ENCODE peak calls at places on chromosomes 5 and 9, in four cellular contexts. One of them, this sample, is unnamed.

GRCh38 chr5:138655530-138656245 is 80.5 kb upstream of the HSPA9 start:
- DNase-seq in NT2/D1: no peak
- DNase-seq in transverse colon: no peak
- DNase-seq in KBM-7: no peak
- DNase-seq in this sample: no peak

GRCh38 chr5:174386306-174386705 is 338.1 kb upstream of the MSX2 start:
- DNase-seq in KBM-7: no peak
- DNase-seq in transverse colon: no peak
- DNase-seq in NT2/D1: no peak
- DNase-seq in this sample: no peak

GRCh38 chr5:158463188-158463587 is 604.2 kb upstream of the CLINT1 start:
- DNase-seq in transverse colon: no peak
- DNase-seq in KBM-7: no peak
- DNase-seq in NT2/D1: no peak
- DNase-seq in this sample: no peak

GRCh38 chr5:171783051-171783450 is 2.6 kb upstream of the SMIM23 start:
- DNase-seq in KBM-7: no peak
- DNase-seq in transverse colon: no peak
- DNase-seq in NT2/D1: no peak
- DNase-seq in this sample: no peak

GRCh38 chr5:101677961-101678360 is 618.1 kb downstream of the SLCO4C1 start:
- DNase-seq in KBM-7: no peak
- DNase-seq in NT2/D1: no peak
- DNase-seq in transverse colon: no peak
- DNase-seq in this sample: no peak

GRCh38 chr5:5572983-5573797 is 150.7 kb downstream of the ICE1 start:
- DNase-seq in transverse colon: no peak
- DNase-seq in NT2/D1: no peak
- DNase-seq in KBM-7: no peak
- DNase-seq in this sample: no peak

GRCh38 chr9:131028931-131029573 is 20.1 kb downstream of the LAMC3 start:
- DNase-seq in KBM-7: no peak
- DNase-seq in transverse colon: no peak
- DNase-seq in NT2/D1: no peak
- DNase-seq in this sample: no peak

GRCh38 chr5:29005386-29005785 is 1967.0 kb upstream of the CDH9 start:
- DNase-seq in NT2/D1: no peak
- DNase-seq in KBM-7: peak
- DNase-seq in transverse colon: no peak
- DNase-seq in this sample: no peak

GRCh38 chr5:124932791-124933600 is 186.6 kb upstream of the ZNF608 start:
- DNase-seq in NT2/D1: no peak
- DNase-seq in KBM-7: no peak
- DNase-seq in transverse colon: peak
- DNase-seq in this sample: no peak

GRCh38 chr9:69554945-69555344 is 117.2 kb downstream of the APBA1 start:
- DNase-seq in transverse colon: no peak
- DNase-seq in KBM-7: no peak
- DNase-seq in NT2/D1: no peak
- DNase-seq in this sample: no peak

GRCh38 chr5:142296914-142297417 is 27.9 kb downstream of the SPRY4 start:
- DNase-seq in NT2/D1: no peak
- DNase-seq in KBM-7: no peak
- DNase-seq in transverse colon: no peak
- DNase-seq in this sample: no peak

GRCh38 chr5:139630855-139631254 is 17.3 kb upstream of the CXXC5 start:
- DNase-seq in transverse colon: no peak
- DNase-seq in KBM-7: no peak
- DNase-seq in NT2/D1: no peak
- DNase-seq in this sample: no peak

GRCh38 chr9:699396-699795 is 142.1 kb upstream of the DMRT1 start:
- DNase-seq in transverse colon: no peak
- DNase-seq in KBM-7: no peak
- DNase-seq in NT2/D1: no peak
- DNase-seq in this sample: no peak

GRCh38 chr5:38790891-38791290 is 54.9 kb upstream of the OSMR start:
- DNase-seq in NT2/D1: no peak
- DNase-seq in KBM-7: no peak
- DNase-seq in transverse colon: no peak
- DNase-seq in this sample: no peak

GRCh38 chr5:167512111-167512510 is 779.3 kb upstream of the WWC1 start:
- DNase-seq in KBM-7: no peak
- DNase-seq in transverse colon: no peak
- DNase-seq in NT2/D1: no peak
- DNase-seq in this sample: no peak

GRCh38 chr9:132237481-132237880 is 75.6 kb downstream of the NTNG2 start:
- DNase-seq in NT2/D1: no peak
- DNase-seq in KBM-7: no peak
- DNase-seq in transverse colon: no peak
- DNase-seq in this sample: no peak

GRCh38 chr9:107935931-107936330 is 446.4 kb upstream of the KLF4 start:
- DNase-seq in KBM-7: no peak
- DNase-seq in NT2/D1: no peak
- DNase-seq in transverse colon: no peak
- DNase-seq in this sample: no peak

This sample was measured in G401.